ENCODE peak calls at places on chromosomes 7 and 10, in six cellular contexts. M, U, J, F, O and T are unnamed samples.

GRCh38 chr10:101576229-101576863 is 11.7 kb downstream of the POLL start:
- DNase-seq in U (no peak), O (no peak), F (peak; percentile 3), M (no peak), J (no peak), T (no peak)

GRCh38 chr10:19788075-19788686 is 28.1 kb upstream of the PLXDC2 start:
- DNase-seq in U (peak; percentile 63), O (peak; percentile 71), M (no peak), F (no peak), J (no peak), T (no peak)

GRCh38 chr7:111668711-111669110 is 106.4 kb upstream of the IMMP2L start:
- DNase-seq in J (no peak), O (no peak), U (no peak), M (no peak), F (no peak), T (no peak)

GRCh38 chr10:20877986-20878979 is 18.8 kb downstream of the NEBL start:
- DNase-seq in O (no peak), M (no peak), U (no peak), J (no peak), F (no peak), T (no peak)

GRCh38 chr7:4037308-4037707 is 644.8 kb upstream of the FOXK1 start:
- DNase-seq in F (no peak), M (no peak), O (no peak), J (no peak), U (no peak), T (no peak)

GRCh38 chr10:87550741-87551140 is 46.0 kb downstream of the MINPP1 start:
- DNase-seq in O (peak; percentile 74), F (no peak), U (peak; percentile 34), M (no peak), J (no peak), T (no peak)

GRCh38 chr10:88926484-88927249 is 25.9 kb downstream of the ACTA2 start:
- DNase-seq in U (no peak), O (no peak), F (no peak), J (no peak), M (no peak), T (no peak)

GRCh38 chr10:48805848-48806247 is 121.2 kb downstream of the WDFY4 start:
- DNase-seq in J (no peak), M (peak; percentile 42), U (no peak), F (peak; percentile 68), O (no peak), T (no peak)

GRCh38 chr10:97135464-97135863 is 50.3 kb downstream of the SLIT1 start:
- DNase-seq in M (no peak), J (no peak), O (no peak), F (no peak), U (no peak), T (no peak)

GRCh38 chr7:69751026-69751425 is 152.8 kb downstream of the AUTS2 start:
- DNase-seq in M (no peak), J (no peak), U (no peak), F (no peak), O (no peak), T (no peak)

GRCh38 chr7:121113288-121113687 is 124.8 kb downstream of the CPED1 start:
- DNase-seq in M (no peak), O (no peak), U (no peak), J (no peak), F (no peak), T (no peak)

GRCh38 chr10:73981812-73982211 is 16.1 kb upstream of the VCL start:
- DNase-seq in F (no peak), J (no peak), O (no peak), U (no peak), M (no peak), T (no peak)

GRCh38 chr10:126097558-126098215 is 201.3 kb downstream of the FANK1 start:
- DNase-seq in U (no peak), M (no peak), O (peak; percentile 33), F (no peak), J (no peak), T (no peak)

GRCh38 chr7:12237007-12237406 is 25.9 kb downstream of the TMEM106B start:
- DNase-seq in J (no peak), U (no peak), O (no peak), F (no peak), M (no peak), T (no peak)

GRCh38 chr10:71740069-71740468 is 20.5 kb upstream of the C10orf105 start:
- DNase-seq in J (no peak), U (no peak), O (no peak), F (no peak), M (no peak), T (peak; percentile 40)

GRCh38 chr10:87916515-87916914 is 53.1 kb downstream of the PTEN start:
- DNase-seq in J (no peak), U (no peak), F (no peak), O (peak; percentile 25), M (no peak), T (no peak)

GRCh38 chr7:115056019-115056418 is 134.1 kb downstream of the MDFIC start:
- DNase-seq in F (no peak), O (peak; percentile 13), M (no peak), J (no peak), U (no peak), T (no peak)

GRCh38 chr10:92239600-92240288 is 51.1 kb downstream of the CPEB3 start:
- DNase-seq in M (peak; percentile 58), F (peak; percentile 75), U (peak; percentile 61), O (peak; percentile 53), J (peak; percentile 77), T (peak; percentile 66)

GRCh38 chr10:73999703-74000102 is 1.8 kb downstream of the VCL start:
- DNase-seq in U (no peak), M (no peak), F (no peak), O (no peak), J (no peak), T (no peak)

GRCh38 chr7:42236266-42237161 is 495 bp downstream of the GLI3 start:
- DNase-seq in O (peak; percentile 77), M (peak; percentile 73), J (peak; percentile 72), F (peak; percentile 73), U (peak; percentile 81), T (no peak)

GRCh38 chr10:85111271-85111670 is 782.9 kb downstream of the CCSER2 start:
- DNase-seq in O (no peak), J (no peak), M (no peak), U (no peak), F (no peak), T (no peak)

GRCh38 chr10:3748484-3748883 is 36.5 kb downstream of the KLF6 start:
- DNase-seq in O (no peak), F (no peak), M (no peak), J (no peak), U (no peak), T (no peak)

GRCh38 chr7:139758388-139758787 is 19.4 kb downstream of the HIPK2 start:
- DNase-seq in J (no peak), M (no peak), U (no peak), F (no peak), O (no peak), T (no peak)
- H3K27ac ChIP-seq in J (no peak overlapping the region), M (no peak overlapping the region), U (no peak overlapping the region), F (no peak overlapping the region), O (no peak overlapping the region), T (no peak overlapping the region)

GRCh38 chr7:139772115-139772514 is 5.7 kb downstream of the HIPK2 start:
- DNase-seq in J (no peak), M (no peak), O (no peak), U (no peak), F (no peak), T (no peak)
- H3K27ac ChIP-seq in J (peak overlapping the region; percentile 47), M (no peak overlapping the region), O (no peak overlapping the region), U (no peak overlapping the region), F (no peak overlapping the region), T (no peak overlapping the region)

DNA sequence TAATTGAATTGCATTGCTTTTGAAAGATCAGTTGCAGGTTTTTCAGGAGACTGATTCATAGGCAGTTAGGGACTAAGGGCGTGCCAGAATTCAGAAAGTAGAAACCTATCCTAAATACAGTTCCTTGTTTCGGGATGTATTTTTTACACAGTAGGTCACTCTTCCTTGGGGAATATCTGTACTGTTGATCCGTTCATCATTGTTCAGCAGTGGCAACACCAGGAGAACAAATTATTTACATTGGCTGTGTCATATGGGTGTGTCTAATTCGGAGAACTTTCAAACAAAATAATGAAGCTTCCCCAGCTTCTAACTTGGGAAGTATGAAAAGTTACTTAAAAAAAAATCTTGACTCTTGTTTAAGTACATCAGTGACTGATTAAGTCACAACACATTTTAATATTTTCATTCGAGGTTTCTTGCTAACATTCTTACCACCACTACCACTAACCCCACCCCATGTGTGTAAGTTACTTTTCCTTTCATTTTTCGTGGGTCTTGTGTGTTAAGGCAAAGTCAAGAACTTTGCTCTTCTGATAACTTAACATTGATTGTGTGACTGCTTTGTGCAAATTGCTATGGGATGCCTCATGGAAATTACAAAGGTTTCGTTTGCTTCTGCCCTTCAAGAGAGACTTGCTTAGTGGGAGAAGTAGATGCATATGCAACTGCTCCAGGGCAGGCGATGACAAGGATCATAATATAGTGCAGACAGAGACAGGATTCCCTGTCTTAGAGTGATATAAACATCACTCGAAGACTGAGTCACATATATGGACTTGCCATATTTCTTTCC is 43.8 kb upstream of the RPA3 start:
- DNase-seq in O (no peak), M (no peak), U (no peak), J (no peak), F (no peak), T (no peak)
- H3K27ac ChIP-seq in O (no peak overlapping the region), M (no peak overlapping the region), U (no peak overlapping the region), J (peak overlapping the region; percentile 73), F (peak overlapping the region; percentile 25), T (no peak overlapping the region)

DNA sequence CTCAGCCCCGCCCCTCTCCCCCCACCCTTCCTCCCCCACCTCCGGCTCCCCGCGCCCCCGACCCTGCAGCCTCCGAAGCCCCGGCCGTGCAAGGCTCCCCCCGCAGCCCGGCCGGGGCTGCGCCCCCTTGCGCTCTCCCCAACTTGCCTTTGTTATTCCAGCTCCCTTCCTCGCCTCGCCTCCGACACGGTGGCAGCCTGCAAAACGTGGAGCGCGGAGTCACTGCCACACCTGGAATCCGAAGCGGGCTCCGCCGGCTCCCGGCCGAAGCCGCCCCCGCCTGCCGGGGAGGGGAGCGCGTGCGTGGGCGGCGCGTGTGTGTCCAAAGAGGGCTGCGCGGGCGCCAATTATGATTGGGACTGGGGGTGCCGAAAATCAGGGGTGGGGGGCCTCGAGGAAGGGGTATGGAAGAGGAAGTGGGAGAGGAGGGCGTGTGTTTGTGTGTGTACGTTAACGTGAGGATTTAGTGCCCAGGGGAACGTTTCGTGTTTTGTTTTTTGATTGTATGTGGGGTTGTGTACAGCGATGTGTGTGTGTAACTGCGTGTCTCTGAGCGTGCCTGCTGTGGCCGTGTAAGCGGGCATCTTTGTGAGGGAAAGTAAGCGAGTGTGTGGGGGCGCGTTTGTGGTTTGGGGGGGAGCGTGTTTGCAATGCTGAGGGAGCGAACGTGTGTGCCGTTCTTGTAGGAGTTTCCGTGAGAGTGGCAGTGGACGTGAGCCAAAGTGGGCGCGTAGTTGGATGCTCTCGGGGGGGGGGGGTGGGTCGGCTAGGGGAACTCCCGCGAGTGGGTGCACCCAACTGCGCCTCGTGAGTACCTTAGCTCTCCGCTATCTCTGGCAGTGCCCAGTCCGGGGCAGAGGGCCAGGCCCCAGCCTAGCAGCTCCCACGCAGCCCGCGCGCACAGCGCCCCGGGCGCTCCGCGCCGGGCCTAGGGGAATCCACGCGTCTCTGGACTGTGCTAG is 1.2 kb upstream of the ZMIZ1 start:
- DNase-seq in J (peak; percentile 94), O (peak; percentile 98), U (peak; percentile 96), M (peak; percentile 96), F (peak; percentile 94), T (peak; percentile 60)
- H3K27ac ChIP-seq in J (peak overlapping the region; percentile 94), O (no peak overlapping the region), U (peak overlapping the region; percentile 97), M (peak overlapping the region; percentile 96), F (peak overlapping the region; percentile 97), T (peak overlapping the region; percentile 94)

DNA sequence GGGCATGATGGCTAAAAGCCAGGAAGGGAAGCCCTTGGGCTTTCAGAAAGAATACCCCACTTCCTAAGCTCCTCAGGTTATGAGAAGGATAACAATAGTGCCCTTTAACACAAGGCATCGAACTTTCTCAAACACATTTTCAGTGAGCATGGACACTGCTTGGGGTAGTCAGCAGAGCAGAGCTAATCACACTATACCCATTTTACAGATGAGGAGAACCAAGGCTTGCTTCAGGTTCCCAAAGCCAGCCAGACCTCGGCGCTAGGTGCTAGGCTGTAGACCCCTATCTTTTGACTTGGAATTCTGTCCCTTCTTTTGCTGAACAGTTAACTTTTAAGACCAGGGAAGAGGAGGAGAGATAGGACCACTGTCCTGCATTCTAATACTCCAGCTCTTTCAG is 1.8 kb downstream of the NEURL1 start:
- DNase-seq in O (no peak), M (no peak), F (peak; percentile 16), J (no peak), U (no peak), T (no peak)
- H3K27ac ChIP-seq in O (no peak overlapping the region), M (peak overlapping the region; percentile 89), F (no peak overlapping the region), J (no peak overlapping the region), U (no peak overlapping the region), T (no peak overlapping the region)